ENCODE peak calls at places on chromosomes 1 and 21, in seven cellular contexts. X is brain microvascular endothelial cell, D is Panc1, T is colonic mucosa, F is hepatocyte, Q is AG04450, N is H1. V is an unnamed sample.

GRCh38 chr1:229247871-229248270 is 23.0 kb upstream of the RAB4A start:
- DNase-seq in T (no peak), D (no peak), Q (no peak), X (no peak), F (no peak), N (no peak), V (no peak)

GRCh38 chr1:91026320-91026719 is 4.5 kb upstream of the ZNF644 start:
- DNase-seq in X (no peak), Q (no peak), N (no peak), F (no peak), D (no peak), T (no peak), V (no peak)

GRCh38 chr1:82755671-82756070 is 954.9 kb downstream of the ADGRL2 start:
- DNase-seq in T (no peak), D (no peak), Q (no peak), N (no peak), X (no peak), F (no peak), V (no peak)

GRCh38 chr1:225973158-225973557 is 26.0 kb downstream of the SDE2 start:
- DNase-seq in T (peak), N (no peak), D (no peak), F (no peak), Q (no peak), X (no peak), V (no peak)

GRCh38 chr1:199353906-199354305 is 673.6 kb upstream of the NR5A2 start:
- DNase-seq in Q (no peak), D (no peak), N (no peak), X (no peak), F (no peak), T (no peak), V (no peak)

GRCh38 chr1:163083690-163084089 is 14.5 kb downstream of the RGS4 start:
- DNase-seq in N (no peak), Q (no peak), D (no peak), F (no peak), X (no peak), T (no peak), V (no peak)

GRCh38 chr1:51792864-51793263 is 85.7 kb downstream of the NRDC start:
- DNase-seq in N (no peak), Q (peak), X (peak), F (peak), T (no peak), D (no peak), V (no peak)

GRCh38 chr1:27366113-27366410 is 699 bp downstream of the MAP3K6 start:
- DNase-seq in N (no peak), Q (no peak), F (peak), X (peak), T (peak), D (no peak), V (peak)

GRCh38 chr1:230090194-230090711 is 23.2 kb downstream of the GALNT2 start:
- DNase-seq in D (no peak), T (no peak), F (peak), Q (no peak), N (no peak), X (peak), V (no peak)

GRCh38 chr21:38807481-38807880 is 1.8 kb downstream of the ETS2 start:
- DNase-seq in T (no peak), F (no peak), N (no peak), Q (no peak), X (no peak), D (no peak), V (no peak)

GRCh38 chr1:165287329-165287728 is 69.2 kb downstream of the LMX1A start:
- DNase-seq in X (no peak), F (no peak), Q (no peak), D (no peak), N (peak), T (no peak), V (no peak)

GRCh38 chr1:114342376-114342775 is 168.6 kb downstream of the TRIM33 start:
- DNase-seq in Q (no peak), N (no peak), F (no peak), D (no peak), X (no peak), T (no peak), V (peak)

GRCh38 chr1:88673446-88673845 is 10.6 kb upstream of the PKN2 start:
- DNase-seq in Q (no peak), F (no peak), T (no peak), D (no peak), X (no peak), N (no peak), V (no peak)

GRCh38 chr1:30952098-30952497 is 43.5 kb upstream of the SDC3 start:
- DNase-seq in X (no peak), Q (no peak), D (no peak), T (no peak), N (no peak), F (no peak), V (no peak)

GRCh38 chr1:228378453-228379164 is 28.0 kb downstream of the TRIM11 start:
- DNase-seq in Q (peak), X (peak), D (no peak), T (peak), F (peak), N (peak), V (peak)

GRCh38 chr1:20376880-20377494 is 86.3 kb downstream of the VWA5B1 start:
- DNase-seq in Q (no peak), T (peak), X (peak), N (peak), D (peak), F (peak), V (peak)

GRCh38 chr21:27419153-27419552 is 452.3 kb upstream of the ADAMTS5 start:
- DNase-seq in D (no peak), F (no peak), Q (no peak), N (no peak), X (no peak), T (no peak), V (no peak)

GRCh38 chr21:27423906-27424595 is 457.2 kb upstream of the ADAMTS5 start:
- DNase-seq in F (peak), T (no peak), D (no peak), Q (peak), X (peak), N (peak), V (no peak)

GRCh38 chr21:27422435-27422834 is 455.5 kb upstream of the ADAMTS5 start:
- DNase-seq in T (no peak), X (no peak), Q (no peak), F (no peak), D (no peak), N (no peak), V (no peak)

GRCh38 chr21:27423073-27423472 is 456.2 kb upstream of the ADAMTS5 start:
- DNase-seq in F (no peak), D (no peak), X (peak), T (no peak), N (no peak), Q (peak), V (no peak)

GRCh38 chr21:27421654-27422053 is 454.8 kb upstream of the ADAMTS5 start:
- DNase-seq in F (no peak), D (no peak), X (no peak), T (no peak), Q (no peak), N (no peak), V (no peak)
- H3K4me3 ChIP-seq in F (no peak), D (no peak), X (no peak), T (no peak), Q (no peak), N (no peak), V (no peak)

DNA sequence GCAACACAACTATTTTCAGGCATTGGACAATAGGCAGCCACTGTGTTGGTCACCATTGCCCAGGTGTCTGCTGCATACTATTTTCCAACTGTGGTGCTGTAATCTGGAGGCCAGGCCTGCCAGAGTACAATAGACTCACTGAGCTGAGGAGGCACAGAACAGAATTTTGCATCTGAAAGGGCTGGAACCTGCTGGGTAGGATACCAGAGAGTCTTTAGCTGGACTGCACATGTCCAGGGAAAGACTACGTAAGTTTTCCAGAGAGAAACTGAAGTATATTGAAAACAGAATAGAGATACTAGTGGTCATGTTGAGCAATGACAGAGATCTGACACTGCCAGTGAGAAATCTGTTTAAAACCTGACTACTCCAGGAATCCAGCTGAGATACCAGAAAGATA is 200.8 kb downstream of the RASAL2 start:
- DNase-seq in T (no peak), F (no peak), D (no peak), X (no peak), N (no peak), Q (no peak), V (no peak)
- TF ChIP-seq CTCF in T (no peak), F (no peak), D (no peak), X (no peak), N (no peak), Q (no peak), V (no peak)

GRCh38 chr1:23989249-23989648 is 9.1 kb upstream of the SRSF10 start:
- DNase-seq in Q (no peak), T (no peak), N (no peak), X (no peak), F (no peak), D (no peak), V (no peak)
- H3K4me3 ChIP-seq in Q (no peak), T (no peak), N (no peak), X (no peak), F (no peak), D (no peak), V (no peak)

GRCh38 chr1:181440510-181440909 is 42.8 kb upstream of the CACNA1E start:
- DNase-seq in N (no peak), Q (no peak), D (no peak), T (no peak), F (no peak), X (no peak), V (no peak)

GRCh38 chr1:181443231-181443853 is 40.0 kb upstream of the CACNA1E start:
- DNase-seq in F (no peak), N (no peak), D (no peak), Q (no peak), X (no peak), T (no peak), V (no peak)

GRCh38 chr1:181442181-181442525 is 41.2 kb upstream of the CACNA1E start:
- DNase-seq in Q (no peak), X (no peak), F (no peak), D (no peak), N (no peak), T (no peak), V (no peak)

GRCh38 chr1:181433931-181434330 is 49.4 kb upstream of the CACNA1E start:
- DNase-seq in X (no peak), D (no peak), Q (no peak), T (no peak), N (no peak), F (no peak), V (no peak)

DNA sequence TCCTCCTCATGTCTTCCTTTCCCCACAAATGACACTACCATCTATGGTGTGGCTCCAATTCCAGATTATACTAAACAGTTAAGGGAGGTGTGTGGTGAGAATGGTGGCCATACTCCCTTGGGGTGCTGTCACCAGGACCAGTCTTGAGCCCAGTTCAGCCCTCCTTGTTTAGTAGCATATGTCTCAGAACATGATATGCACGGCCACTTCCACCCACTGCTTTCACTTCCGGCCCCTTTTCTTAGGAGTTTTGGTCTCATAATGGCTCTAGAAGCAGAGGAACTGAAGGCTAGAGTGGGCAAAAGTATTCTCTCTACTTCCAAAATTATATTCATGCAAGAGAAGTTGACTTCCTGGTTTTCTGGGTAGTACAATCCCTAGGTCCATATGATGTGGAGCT is 45.3 kb upstream of the CACNA1E start:
- DNase-seq in D (no peak), T (no peak), Q (no peak), X (no peak), N (no peak), F (no peak), V (no peak)
- TF ChIP-seq CTCF in D (no peak), T (no peak), Q (no peak), X (no peak), N (no peak), F (no peak), V (no peak)

GRCh38 chr1:78880223-78880622 is 126.3 kb downstream of the ADGRL4 start:
- DNase-seq in T (no peak), Q (no peak), X (no peak), N (no peak), F (no peak), D (no peak), V (no peak)

GRCh38 chr1:78887459-78887858 is 119.1 kb downstream of the ADGRL4 start:
- DNase-seq in Q (no peak), T (no peak), D (no peak), X (no peak), F (no peak), N (no peak), V (no peak)

GRCh38 chr1:78884685-78885452 is 121.7 kb downstream of the ADGRL4 start:
- DNase-seq in Q (no peak), D (no peak), N (peak), F (no peak), X (peak), T (no peak), V (no peak)
- H3K4me3 ChIP-seq in Q (no peak), D (no peak), N (no peak), F (no peak), X (no peak), T (no peak), V (no peak)

DNA sequence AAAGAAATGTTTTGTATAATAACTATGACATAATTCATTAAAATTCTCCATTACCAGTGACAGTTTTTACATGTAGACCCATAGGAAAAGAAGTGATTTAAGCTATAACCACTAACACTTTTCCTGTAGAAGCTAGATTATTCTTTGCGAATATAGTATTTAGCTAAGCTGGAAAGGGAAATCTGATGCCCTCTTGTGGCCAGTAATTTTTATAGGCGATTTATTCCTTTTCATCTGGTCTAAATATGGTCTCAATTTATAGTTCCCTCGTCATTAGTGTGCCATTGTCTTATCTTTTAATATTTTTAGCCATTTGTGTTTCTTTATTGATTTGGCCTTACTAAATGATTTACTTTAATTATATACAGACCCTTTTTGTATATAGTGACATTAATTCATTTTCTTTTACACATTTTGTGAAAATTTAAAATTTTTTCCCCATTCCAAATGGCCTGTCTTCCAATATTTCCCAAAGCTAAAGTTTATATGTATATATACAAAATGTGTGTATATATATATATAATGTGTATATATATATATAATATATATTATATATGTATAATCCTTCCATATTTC is 26.7 kb downstream of the BTG3 start:
- DNase-seq in T (peak), F (peak), D (peak), Q (no peak), N (no peak), X (peak), V (no peak)
- TF ChIP-seq CTCF in T (peak), F (peak), D (peak), Q (peak), N (peak), X (peak), V (peak)

V was measured in Peyer's patch.